ENCODE peak calls at places on chromosomes 16 and 17, in four cellular contexts. One of them, this sample, is unnamed.

GRCh38 chr16:75622762-75623605 is at the start of gene ADAT1:
- DNase-seq in GM12878: peak; percentile 82
- DNase-seq in body of pancreas: peak; percentile 97
- DNase-seq in HepG2: peak; percentile 97
- DNase-seq in this sample: peak; percentile 98

GRCh38 chr16:69150146-69150865 is 17.9 kb downstream of the UTP4 start:
- DNase-seq in GM12878: no peak
- DNase-seq in body of pancreas: peak; percentile 61
- DNase-seq in HepG2: peak; percentile 68
- DNase-seq in this sample: peak; percentile 92

GRCh38 chr17:37791434-37791833 is 46.6 kb upstream of the HNF1B start:
- DNase-seq in GM12878: no peak
- DNase-seq in body of pancreas: peak; percentile 44
- DNase-seq in HepG2: peak; percentile 45
- DNase-seq in this sample: no peak

GRCh38 chr17:63881935-63882601 is at the start of gene GH2:
- DNase-seq in GM12878: no peak
- DNase-seq in body of pancreas: peak; percentile 60
- DNase-seq in HepG2: peak; percentile 29
- DNase-seq in this sample: peak; percentile 38

GRCh38 chr17:14323522-14323981 is 22.7 kb downstream of the HS3ST3B1 start:
- DNase-seq in GM12878: no peak
- DNase-seq in body of pancreas: no peak
- DNase-seq in HepG2: no peak
- DNase-seq in this sample: no peak

GRCh38 chr17:67862614-67863217 is 37.4 kb downstream of the BPTF start:
- DNase-seq in GM12878: no peak
- DNase-seq in body of pancreas: no peak
- DNase-seq in HepG2: no peak
- DNase-seq in this sample: no peak

GRCh38 chr16:82845076-82845475 is 218.3 kb downstream of the CDH13 start:
- DNase-seq in GM12878: no peak
- DNase-seq in body of pancreas: no peak
- DNase-seq in HepG2: no peak
- DNase-seq in this sample: no peak

GRCh38 chr17:43211480-43212402 is at the start of gene TMEM106A:
- DNase-seq in GM12878: peak; percentile 59
- DNase-seq in body of pancreas: peak; percentile 89
- DNase-seq in HepG2: peak; percentile 75
- DNase-seq in this sample: peak; percentile 83

GRCh38 chr17:28004344-28004743 is 38.1 kb upstream of the NLK start:
- DNase-seq in GM12878: no peak
- DNase-seq in body of pancreas: no peak
- DNase-seq in HepG2: no peak
- DNase-seq in this sample: no peak

GRCh38 chr17:35797370-35797769 is 1.9 kb upstream of the MMP28 start:
- DNase-seq in GM12878: no peak
- DNase-seq in body of pancreas: no peak
- DNase-seq in HepG2: no peak
- DNase-seq in this sample: no peak

GRCh38 chr16:2595376-2596200 is 57.8 kb downstream of the PDPK1 start:
- DNase-seq in GM12878: no peak
- DNase-seq in body of pancreas: no peak
- DNase-seq in HepG2: no peak
- DNase-seq in this sample: no peak

GRCh38 chr17:835263-835662 is 53.1 kb downstream of the MRM3 start:
- DNase-seq in GM12878: no peak
- DNase-seq in body of pancreas: peak; percentile 21
- DNase-seq in HepG2: peak; percentile 47
- DNase-seq in this sample: no peak

GRCh38 chr17:29562615-29563014 is 4.2 kb downstream of the ABHD15 start:
- DNase-seq in GM12878: no peak
- DNase-seq in body of pancreas: no peak
- DNase-seq in HepG2: no peak
- DNase-seq in this sample: no peak

GRCh38 chr16:79093554-79093967 is 507.0 kb downstream of the MAF start:
- DNase-seq in GM12878: no peak
- DNase-seq in body of pancreas: no peak
- DNase-seq in HepG2: no peak
- DNase-seq in this sample: no peak

GRCh38 chr17:36198831-36199465 is 2.4 kb upstream of the CCL3L1 start:
- DNase-seq in GM12878: no peak
- DNase-seq in body of pancreas: no peak
- DNase-seq in HepG2: no peak
- DNase-seq in this sample: no peak

GRCh38 chr16:1747934-1748333 is 23.4 kb downstream of the NME3 start:
- DNase-seq in GM12878: no peak
- DNase-seq in body of pancreas: no peak
- DNase-seq in HepG2: no peak
- DNase-seq in this sample: no peak

GRCh38 chr16:74224828-74225227 is 71.8 kb upstream of the PSMD7 start:
- DNase-seq in GM12878: no peak
- DNase-seq in body of pancreas: no peak
- DNase-seq in HepG2: no peak
- DNase-seq in this sample: no peak

GRCh38 chr17:39982069-39982371 is 1.4 kb downstream of the PSMD3 start:
- DNase-seq in GM12878: no peak
- DNase-seq in body of pancreas: no peak
- DNase-seq in HepG2: no peak
- DNase-seq in this sample: no peak

GRCh38 chr17:38779965-38780752 is 19.2 kb downstream of the PIP4K2B start:
- DNase-seq in GM12878: no peak
- DNase-seq in body of pancreas: no peak
- DNase-seq in HepG2: no peak
- DNase-seq in this sample: no peak

GRCh38 chr17:43791589-43791988 is 11.4 kb downstream of the CFAP97D1 start:
- DNase-seq in GM12878: no peak
- DNase-seq in body of pancreas: no peak
- DNase-seq in HepG2: peak; percentile 66
- DNase-seq in this sample: no peak

GRCh38 chr17:82889496-82890338 is 49.9 kb upstream of the ZNF750 start:
- DNase-seq in GM12878: no peak
- DNase-seq in body of pancreas: peak; percentile 93
- DNase-seq in HepG2: peak; percentile 92
- DNase-seq in this sample: peak; percentile 74

GRCh38 chr17:29178750-29179231 is 1.4 kb downstream of the MYO18A start:
- DNase-seq in GM12878: no peak
- DNase-seq in body of pancreas: peak; percentile 64
- DNase-seq in HepG2: peak; percentile 29
- DNase-seq in this sample: peak; percentile 54

GRCh38 chr17:31672161-31672819 is 186.8 kb downstream of the COPRS start:
- DNase-seq in GM12878: no peak
- DNase-seq in body of pancreas: no peak
- DNase-seq in HepG2: no peak
- DNase-seq in this sample: no peak

GRCh38 chr17:31674305-31674704 is 184.7 kb downstream of the COPRS start:
- DNase-seq in GM12878: no peak
- DNase-seq in body of pancreas: no peak
- DNase-seq in HepG2: no peak
- DNase-seq in this sample: no peak

GRCh38 chr17:31677036-31677435 is 182.0 kb downstream of the COPRS start:
- DNase-seq in GM12878: no peak
- DNase-seq in body of pancreas: no peak
- DNase-seq in HepG2: no peak
- DNase-seq in this sample: no peak

GRCh38 chr17:31674717-31675349 is 184.2 kb downstream of the COPRS start:
- DNase-seq in GM12878: no peak
- DNase-seq in body of pancreas: no peak
- DNase-seq in HepG2: no peak
- DNase-seq in this sample: no peak

GRCh38 chr17:31673076-31673475 is 186.0 kb downstream of the COPRS start:
- DNase-seq in GM12878: no peak
- DNase-seq in body of pancreas: no peak
- DNase-seq in HepG2: no peak
- DNase-seq in this sample: no peak
- H3K4me1 ChIP-seq in GM12878: no peaks in the 10 kb centered on the region
- H3K4me1 ChIP-seq in body of pancreas: no peaks in the 10 kb centered on the region
- H3K4me1 ChIP-seq in HepG2: no peaks in the 10 kb centered on the region
- H3K4me1 ChIP-seq in this sample: no peaks in the 10 kb centered on the region

DNA sequence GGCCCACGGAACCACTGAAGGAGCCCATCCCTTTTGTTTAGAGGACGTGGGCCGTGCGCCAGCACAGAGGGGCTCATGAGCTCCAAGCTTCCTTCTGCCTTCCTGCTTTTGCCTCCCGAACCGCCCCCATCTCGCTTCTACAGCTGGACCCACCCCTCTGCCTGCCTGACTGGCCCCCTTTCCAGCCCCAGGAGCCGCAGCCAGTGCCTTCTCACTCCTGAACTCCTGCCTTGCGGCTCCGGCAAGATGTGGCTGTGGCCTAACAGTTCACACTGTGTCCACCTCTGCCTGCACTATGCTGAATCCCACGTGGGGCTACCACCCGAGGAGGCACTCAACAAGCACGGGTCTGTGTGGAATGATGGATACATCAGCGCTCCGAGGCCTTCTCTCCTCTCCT is 31.9 kb upstream of the RASD1 start:
- DNase-seq in GM12878: no peak
- DNase-seq in body of pancreas: no peak
- DNase-seq in HepG2: no peak
- DNase-seq in this sample: no peak
- TF ChIP-seq CTCF in GM12878: no peak
- TF ChIP-seq CTCF in body of pancreas: no peak
- TF ChIP-seq CTCF in HepG2: no peak
- TF ChIP-seq CTCF in this sample: no peak

GRCh38 chr17:77318021-77318420 is 177.3 kb downstream of the SEC14L1 start:
- DNase-seq in GM12878: no peak
- DNase-seq in body of pancreas: no peak
- DNase-seq in HepG2: no peak
- DNase-seq in this sample: peak; percentile 36

GRCh38 chr17:77317091-77317519 is 176.3 kb downstream of the SEC14L1 start:
- DNase-seq in GM12878: no peak
- DNase-seq in body of pancreas: no peak
- DNase-seq in HepG2: no peak
- DNase-seq in this sample: no peak

GRCh38 chr17:77319211-77320031 is 178.7 kb downstream of the SEC14L1 start:
- DNase-seq in GM12878: no peak
- DNase-seq in body of pancreas: peak; percentile 76
- DNase-seq in HepG2: no peak
- DNase-seq in this sample: peak; percentile 91

GRCh38 chr17:77320046-77320445 is 179.3 kb downstream of the SEC14L1 start:
- DNase-seq in GM12878: no peak
- DNase-seq in body of pancreas: no peak
- DNase-seq in HepG2: no peak
- DNase-seq in this sample: peak; percentile 37

DNA sequence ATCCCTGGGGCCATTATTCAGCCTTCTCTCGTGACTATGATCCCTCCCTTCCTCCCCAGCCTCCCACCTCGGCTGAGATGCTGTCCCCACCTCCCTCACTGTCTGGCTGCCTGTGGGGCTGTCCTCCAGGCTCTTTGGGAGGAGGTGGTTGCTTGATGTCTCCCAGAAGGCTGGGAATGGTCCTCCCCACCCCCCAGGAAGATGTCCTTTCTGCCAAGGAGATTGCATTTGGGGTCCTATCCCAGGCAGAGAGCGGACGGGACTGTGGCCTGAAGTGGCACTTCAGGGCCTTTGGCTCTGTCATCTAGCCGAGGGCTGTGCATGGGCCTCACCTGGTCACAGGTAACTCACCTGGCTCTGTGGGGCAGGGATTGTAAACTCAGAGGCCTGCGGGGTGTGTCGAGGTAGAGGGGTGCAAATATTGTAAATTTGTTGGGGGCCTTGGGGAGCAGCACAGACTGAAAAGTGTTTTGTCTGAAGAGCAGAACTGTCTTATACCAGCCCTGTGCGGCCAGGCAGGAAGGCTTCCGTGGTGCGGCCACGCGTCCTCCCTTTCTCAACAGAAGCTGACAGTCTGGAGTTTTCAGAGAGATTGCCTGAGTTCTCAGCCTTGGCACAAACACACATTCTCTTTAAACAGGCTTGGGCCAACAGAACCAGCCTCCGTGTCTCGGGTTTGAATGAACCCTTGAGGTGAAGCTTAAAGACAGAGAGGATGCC is 177.9 kb downstream of the SEC14L1 start:
- DNase-seq in GM12878: no peak
- DNase-seq in body of pancreas: no peak
- DNase-seq in HepG2: no peak
- DNase-seq in this sample: peak; percentile 59
- H3K4me1 ChIP-seq in GM12878: peaks cover 42% of the 10 kb centered on the region
- H3K4me1 ChIP-seq in body of pancreas: peaks cover 40% of the 10 kb centered on the region
- H3K4me1 ChIP-seq in HepG2: peaks cover 52% of the 10 kb centered on the region
- H3K4me1 ChIP-seq in this sample: peaks cover 27% of the 10 kb centered on the region

GRCh38 chr16:27511657-27512056 is 38.1 kb downstream of the GTF3C1 start:
- DNase-seq in GM12878: no peak
- DNase-seq in body of pancreas: no peak
- DNase-seq in HepG2: no peak
- DNase-seq in this sample: no peak
- TF ChIP-seq CTCF in GM12878: no peak
- TF ChIP-seq CTCF in body of pancreas: no peak
- TF ChIP-seq CTCF in HepG2: no peak
- TF ChIP-seq CTCF in this sample: no peak

DNA sequence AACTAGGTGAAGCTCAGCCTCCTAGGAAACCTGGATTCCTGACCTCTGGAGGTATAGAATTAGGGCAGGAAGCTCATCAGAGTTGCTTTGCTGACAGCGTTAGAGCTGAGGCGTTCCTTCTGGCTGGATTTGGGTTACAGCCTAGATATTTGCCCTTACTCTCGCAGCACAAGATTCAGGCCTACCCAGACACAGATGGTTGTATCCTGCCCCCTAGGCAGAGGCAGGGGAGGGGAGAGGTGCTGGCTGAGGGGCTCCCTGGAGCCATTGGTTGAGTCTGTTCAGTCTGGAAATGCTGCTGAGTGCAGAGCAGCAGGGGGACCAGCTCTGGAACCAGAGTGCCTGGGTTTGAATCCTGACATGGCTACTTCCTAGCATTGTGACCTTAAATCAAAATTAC is 78.5 kb downstream of the MPRIP start:
- DNase-seq in GM12878: no peak
- DNase-seq in body of pancreas: no peak
- DNase-seq in HepG2: no peak
- DNase-seq in this sample: peak; percentile 21
- H3K4me1 ChIP-seq in GM12878: peaks cover 28% of the 10 kb centered on the region
- H3K4me1 ChIP-seq in body of pancreas: peaks cover 39% of the 10 kb centered on the region
- H3K4me1 ChIP-seq in HepG2: peaks cover 36% of the 10 kb centered on the region
- H3K4me1 ChIP-seq in this sample: peaks cover 43% of the 10 kb centered on the region